ENCODE peak calls at places on chromosomes 3 and 15, in ten cellular contexts. One of them, this sample, is unnamed.

GRCh38 chr3:195558602-195559001 is 15.5 kb upstream of the PPP1R2 start:
- DNase-seq in activated CD4-positive, alpha-beta T cell treated with anti-CD3 and anti-CD28 coated beads for 1 hour: no peak
- DNase-seq in RPMI7951: peak
- DNase-seq in CD4-positive, alpha-beta T cell: no peak
- DNase-seq in NCI-H774: peak
- DNase-seq in OCI-M1: peak
- DNase-seq in endodermal cell: peak
- DNase-seq in A673: peak
- DNase-seq in stimulated activated CD8-positive, alpha-beta memory T cell treated with anti-CD3 and anti-CD28 coated beads, Interleukin-4, amount 100 ng/mL, for 4 hours: no peak
- DNase-seq in CD8-positive, alpha-beta T cell: peak
- DNase-seq in this sample: peak

GRCh38 chr3:106059953-106060517 is 191.2 kb upstream of the CBLB start:
- DNase-seq in CD8-positive, alpha-beta T cell: no peak
- DNase-seq in RPMI7951: no peak
- DNase-seq in stimulated activated CD8-positive, alpha-beta memory T cell treated with anti-CD3 and anti-CD28 coated beads, Interleukin-4, amount 100 ng/mL, for 4 hours: no peak
- DNase-seq in CD4-positive, alpha-beta T cell: no peak
- DNase-seq in activated CD4-positive, alpha-beta T cell treated with anti-CD3 and anti-CD28 coated beads for 1 hour: no peak
- DNase-seq in OCI-M1: peak
- DNase-seq in NCI-H774: no peak
- DNase-seq in A673: no peak
- DNase-seq in endodermal cell: no peak
- DNase-seq in this sample: no peak

GRCh38 chr3:16723994-16724393 is 118.8 kb upstream of the DAZL start:
- DNase-seq in CD8-positive, alpha-beta T cell: no peak
- DNase-seq in endodermal cell: peak
- DNase-seq in activated CD4-positive, alpha-beta T cell treated with anti-CD3 and anti-CD28 coated beads for 1 hour: no peak
- DNase-seq in NCI-H774: no peak
- DNase-seq in A673: no peak
- DNase-seq in stimulated activated CD8-positive, alpha-beta memory T cell treated with anti-CD3 and anti-CD28 coated beads, Interleukin-4, amount 100 ng/mL, for 4 hours: no peak
- DNase-seq in RPMI7951: peak
- DNase-seq in CD4-positive, alpha-beta T cell: no peak
- DNase-seq in OCI-M1: no peak
- DNase-seq in this sample: no peak

GRCh38 chr15:98154863-98155262 is 194.4 kb downstream of the ARRDC4 start:
- DNase-seq in A673: peak
- DNase-seq in CD4-positive, alpha-beta T cell: no peak
- DNase-seq in OCI-M1: no peak
- DNase-seq in stimulated activated CD8-positive, alpha-beta memory T cell treated with anti-CD3 and anti-CD28 coated beads, Interleukin-4, amount 100 ng/mL, for 4 hours: no peak
- DNase-seq in activated CD4-positive, alpha-beta T cell treated with anti-CD3 and anti-CD28 coated beads for 1 hour: no peak
- DNase-seq in NCI-H774: no peak
- DNase-seq in endodermal cell: no peak
- DNase-seq in CD8-positive, alpha-beta T cell: no peak
- DNase-seq in RPMI7951: peak
- DNase-seq in this sample: no peak

GRCh38 chr15:69150336-69150735 is 10.1 kb upstream of the GLCE start:
- DNase-seq in NCI-H774: no peak
- DNase-seq in endodermal cell: no peak
- DNase-seq in A673: no peak
- DNase-seq in CD8-positive, alpha-beta T cell: no peak
- DNase-seq in CD4-positive, alpha-beta T cell: no peak
- DNase-seq in OCI-M1: no peak
- DNase-seq in activated CD4-positive, alpha-beta T cell treated with anti-CD3 and anti-CD28 coated beads for 1 hour: no peak
- DNase-seq in stimulated activated CD8-positive, alpha-beta memory T cell treated with anti-CD3 and anti-CD28 coated beads, Interleukin-4, amount 100 ng/mL, for 4 hours: no peak
- DNase-seq in RPMI7951: no peak
- DNase-seq in this sample: no peak

GRCh38 chr15:31304736-31305365 is 21.8 kb upstream of the KLF13 start:
- DNase-seq in A673: no peak
- DNase-seq in endodermal cell: peak
- DNase-seq in stimulated activated CD8-positive, alpha-beta memory T cell treated with anti-CD3 and anti-CD28 coated beads, Interleukin-4, amount 100 ng/mL, for 4 hours: no peak
- DNase-seq in CD4-positive, alpha-beta T cell: no peak
- DNase-seq in RPMI7951: peak
- DNase-seq in CD8-positive, alpha-beta T cell: peak
- DNase-seq in activated CD4-positive, alpha-beta T cell treated with anti-CD3 and anti-CD28 coated beads for 1 hour: no peak
- DNase-seq in NCI-H774: peak
- DNase-seq in OCI-M1: no peak
- DNase-seq in this sample: peak

GRCh38 chr3:66483006-66483928 is 17.6 kb downstream of the LRIG1 start:
- DNase-seq in CD4-positive, alpha-beta T cell: peak
- DNase-seq in A673: no peak
- DNase-seq in activated CD4-positive, alpha-beta T cell treated with anti-CD3 and anti-CD28 coated beads for 1 hour: no peak
- DNase-seq in OCI-M1: no peak
- DNase-seq in endodermal cell: peak
- DNase-seq in CD8-positive, alpha-beta T cell: no peak
- DNase-seq in RPMI7951: peak
- DNase-seq in stimulated activated CD8-positive, alpha-beta memory T cell treated with anti-CD3 and anti-CD28 coated beads, Interleukin-4, amount 100 ng/mL, for 4 hours: no peak
- DNase-seq in NCI-H774: no peak
- DNase-seq in this sample: no peak

GRCh38 chr3:80696280-80696679 is 928.5 kb upstream of the ROBO1 start:
- DNase-seq in CD4-positive, alpha-beta T cell: no peak
- DNase-seq in CD8-positive, alpha-beta T cell: no peak
- DNase-seq in endodermal cell: no peak
- DNase-seq in NCI-H774: no peak
- DNase-seq in OCI-M1: peak
- DNase-seq in A673: no peak
- DNase-seq in activated CD4-positive, alpha-beta T cell treated with anti-CD3 and anti-CD28 coated beads for 1 hour: no peak
- DNase-seq in stimulated activated CD8-positive, alpha-beta memory T cell treated with anti-CD3 and anti-CD28 coated beads, Interleukin-4, amount 100 ng/mL, for 4 hours: no peak
- DNase-seq in RPMI7951: no peak
- DNase-seq in this sample: peak

GRCh38 chr3:26087751-26088150 is 297.9 kb downstream of the OXSM start:
- DNase-seq in NCI-H774: no peak
- DNase-seq in OCI-M1: no peak
- DNase-seq in CD4-positive, alpha-beta T cell: no peak
- DNase-seq in endodermal cell: no peak
- DNase-seq in A673: no peak
- DNase-seq in stimulated activated CD8-positive, alpha-beta memory T cell treated with anti-CD3 and anti-CD28 coated beads, Interleukin-4, amount 100 ng/mL, for 4 hours: no peak
- DNase-seq in RPMI7951: no peak
- DNase-seq in CD8-positive, alpha-beta T cell: no peak
- DNase-seq in activated CD4-positive, alpha-beta T cell treated with anti-CD3 and anti-CD28 coated beads for 1 hour: no peak
- DNase-seq in this sample: no peak

This sample was measured in NCI-H748 treated with DMSO at 0.1 percent for 48 hours.